ENCODE peak calls at places on chromosomes 12 and 14, in six cellular contexts. S is cardiac muscle cell; X is pancreas; Q is upper lobe of right lung; Z is AG04449; D is CD8-positive, alpha-beta T cell. N is an unnamed sample.

GRCh38 chr14:85934123-85934885 is 404.4 kb downstream of the FLRT2 start:
- DNase-seq in X (no peak), Z (no peak), S (peak; percentile 1), Q (no peak), D (peak; percentile 38), N (peak; percentile 68)

GRCh38 chr14:25150934-25151790 is 101.2 kb upstream of the STXBP6 start:
- DNase-seq in Q (no peak), Z (peak; percentile 34), X (no peak), S (peak; percentile 76), D (no peak), N (peak; percentile 60)

GRCh38 chr14:105312973-105313372 is 1.6 kb upstream of the PACS2 start:
- DNase-seq in D (no peak), Q (no peak), S (no peak), X (no peak), Z (no peak), N (no peak)

GRCh38 chr12:66014818-66015217 is 115.7 kb downstream of the LLPH start:
- DNase-seq in D (no peak), Q (no peak), X (no peak), Z (no peak), S (peak; percentile 29), N (peak; percentile 92)

GRCh38 chr12:132174015-132174660 is 29.9 kb downstream of the NOC4L start:
- DNase-seq in D (no peak), X (no peak), S (no peak), Q (no peak), Z (no peak), N (no peak)

GRCh38 chr12:82740129-82741000 is 53.7 kb downstream of the TMTC2 start:
- DNase-seq in S (peak; percentile 71), D (no peak), X (no peak), Q (no peak), Z (no peak), N (peak; percentile 11)

GRCh38 chr14:101602466-101602840 is 41.2 kb downstream of the DIO3 start:
- DNase-seq in S (no peak), Q (no peak), X (no peak), Z (no peak), D (no peak), N (no peak)

GRCh38 chr14:64422753-64423152 is 34.6 kb downstream of the MTHFD1 start:
- DNase-seq in D (no peak), X (no peak), Z (no peak), Q (no peak), S (no peak), N (no peak)

GRCh38 chr12:51887476-51888315 is at the start of gene ANKRD33:
- DNase-seq in Z (no peak), S (peak; percentile 63), X (no peak), D (no peak), Q (peak; percentile 79), N (peak; percentile 41)

GRCh38 chr14:63564318-63564717 is 21.1 kb upstream of the PPP2R5E start:
- DNase-seq in S (peak; percentile 23), Q (no peak), Z (no peak), X (no peak), D (no peak), N (peak; percentile 54)

GRCh38 chr14:50530358-50530757 is 2.0 kb downstream of the MAP4K5 start:
- DNase-seq in Q (no peak), D (no peak), Z (no peak), X (no peak), S (no peak), N (peak; percentile 28)

GRCh38 chr14:73759183-73759713 is 45.1 kb upstream of the PNMA1 start:
- DNase-seq in Q (peak; percentile 85), Z (no peak), S (peak; percentile 78), D (no peak), X (peak; percentile 64), N (peak; percentile 67)

GRCh38 chr12:106160915-106161314 is 22.2 kb upstream of the NUAK1 start:
- DNase-seq in X (no peak), D (no peak), Q (no peak), S (no peak), Z (no peak), N (no peak)

GRCh38 chr12:128178551-128178950 is 88.4 kb upstream of the TMEM132C start:
- DNase-seq in Z (no peak), X (no peak), D (no peak), S (no peak), Q (no peak), N (no peak)

GRCh38 chr14:92956961-92957360 is 34.0 kb downstream of the CHGA start:
- DNase-seq in D (no peak), S (no peak), Q (no peak), X (no peak), Z (no peak), N (no peak)

GRCh38 chr12:113609692-113610469 is 138.2 kb upstream of the LHX5 start:
- DNase-seq in D (no peak), Q (no peak), X (no peak), Z (no peak), S (no peak), N (no peak)

DNA sequence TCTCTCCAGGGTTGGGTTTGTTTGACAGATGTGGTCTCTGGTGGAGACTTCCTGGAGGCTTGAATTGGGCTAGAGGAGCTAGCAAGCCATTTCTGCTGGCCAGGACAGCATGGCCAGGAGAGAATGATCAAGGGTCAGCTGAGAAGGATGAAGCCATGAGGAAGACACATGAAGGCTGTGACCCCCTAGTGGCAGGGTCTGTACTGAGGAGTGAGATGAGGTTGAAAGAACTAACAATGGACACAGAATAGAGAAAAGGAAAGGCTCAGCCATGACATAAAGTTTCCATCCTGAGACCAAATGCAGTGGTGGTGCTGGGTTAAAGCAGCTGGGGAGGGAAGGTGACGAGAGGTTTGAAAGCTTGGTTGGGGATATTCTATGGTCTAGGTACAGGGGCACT is 89.9 kb downstream of the NT5DC3 start:
- DNase-seq in Q (no peak), X (no peak), S (no peak), Z (no peak), D (no peak), N (no peak)
- H3K4me3 ChIP-seq in Q (no peak overlapping the region), X (no peak overlapping the region), S (no peak overlapping the region), Z (no peak overlapping the region), D (no peak overlapping the region), N (no peak overlapping the region)

GRCh38 chr12:109764776-109765492 is 51.3 kb downstream of the FAM222A start:
- DNase-seq in X (no peak), D (no peak), Q (peak; percentile 41), S (no peak), Z (no peak), N (no peak)

GRCh38 chr12:109763201-109763841 is 49.7 kb downstream of the FAM222A start:
- DNase-seq in X (no peak), D (no peak), Z (no peak), S (peak; percentile 28), Q (peak; percentile 19), N (peak; percentile 12)

GRCh38 chr12:109765493-109765810 is 51.8 kb downstream of the FAM222A start:
- DNase-seq in D (no peak), Q (peak; percentile 38), S (no peak), Z (no peak), X (no peak), N (no peak)

GRCh38 chr12:109762673-109763191 is 49.1 kb downstream of the FAM222A start:
- DNase-seq in D (no peak), Z (no peak), S (no peak), X (no peak), Q (peak; percentile 43), N (no peak)

DNA sequence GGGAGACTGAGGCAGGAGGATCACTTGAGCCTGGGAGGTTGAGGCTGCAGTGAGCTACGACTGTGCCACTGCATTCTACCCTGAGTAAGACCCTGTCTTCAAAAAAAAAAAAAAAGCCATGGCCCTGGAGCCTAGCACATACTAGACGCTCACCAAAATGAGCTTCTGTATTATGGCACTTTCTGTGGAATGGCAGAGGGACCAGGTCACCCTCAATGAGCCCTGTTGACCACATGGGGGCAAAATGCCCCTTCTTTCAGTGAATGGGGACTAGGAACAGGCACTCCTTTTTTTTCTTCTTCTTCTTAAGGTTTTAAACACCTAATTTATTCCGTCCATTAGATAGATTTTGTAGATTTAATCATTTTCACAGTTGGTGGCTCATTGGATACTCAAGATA is 50.5 kb downstream of the FAM222A start:
- DNase-seq in S (no peak), Z (no peak), D (no peak), Q (no peak), X (no peak), N (no peak)
- TF ChIP-seq CTCF in S (no peak), Z (no peak), D (no peak), Q (no peak), X (no peak), N (no peak)

GRCh38 chr14:96423446-96424103 is 31.6 kb downstream of the AK7 start:
- DNase-seq in D (no peak), Z (no peak), Q (no peak), X (no peak), S (no peak), N (no peak)
- H3K4me3 ChIP-seq in D (peak overlapping the region; percentile 38), Z (peak overlapping the region; percentile 52), Q (peak overlapping the region; percentile 50), X (no peak overlapping the region), S (no peak overlapping the region), N (peak overlapping the region; percentile 36)

GRCh38 chr14:37939442-37940028 is 268.2 kb upstream of the SSTR1 start:
- DNase-seq in D (no peak), S (no peak), X (no peak), Q (no peak), Z (no peak), N (no peak)
- TF ChIP-seq CTCF in D (no peak), S (no peak), X (no peak), Q (no peak), Z (no peak), N (no peak)

DNA sequence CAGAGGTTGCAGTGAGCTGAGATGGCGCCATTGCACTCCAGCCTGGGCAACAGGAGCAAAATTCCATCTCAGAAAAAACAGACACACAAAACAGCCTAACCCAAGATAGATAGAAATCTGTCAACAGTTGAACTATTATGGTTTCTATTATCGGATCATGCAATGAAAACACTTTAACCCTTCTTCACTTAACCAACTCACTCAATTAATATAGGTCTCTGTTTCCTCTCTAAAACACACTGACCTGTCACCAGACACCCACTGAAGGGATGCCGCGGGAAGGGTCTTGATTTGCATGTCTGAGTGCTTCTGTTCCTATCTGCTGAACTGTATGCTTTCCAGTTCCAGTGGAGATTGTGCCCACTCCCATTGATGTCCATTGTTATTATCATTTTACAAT is 38.0 kb upstream of the NUDT4 start:
- DNase-seq in S (no peak), Q (no peak), Z (no peak), D (no peak), X (no peak), N (no peak)
- H3K4me3 ChIP-seq in S (no peak overlapping the region), Q (no peak overlapping the region), Z (no peak overlapping the region), D (no peak overlapping the region), X (no peak overlapping the region), N (no peak overlapping the region)